ENCODE peak calls at places on chromosome 22, in ten cellular contexts. T is body of pancreas, J is DND-41, S is A549, X is sigmoid colon, E is astrocyte, Z is Peyer's patch, F is uterus, M is cardiac muscle cell, Q is brain microvascular endothelial cell. P is an unnamed sample.

GRCh38 chr22:27433585-27434190 is 367.9 kb downstream of the MN1 start:
- DNase-seq in T (peak), J (no peak), S (no peak), X (no peak), E (peak), Z (no peak), F (no peak), M (no peak), Q (no peak), P (no peak)

GRCh38 chr22:46238541-46238940 is 11.6 kb downstream of the CDPF1 start:
- DNase-seq in T (no peak), J (no peak), S (no peak), X (no peak), E (no peak), Z (no peak), F (no peak), M (no peak), Q (no peak), P (no peak)

GRCh38 chr22:49948958-49949913 is 11.3 kb upstream of the PIM3 start:
- DNase-seq in T (peak), J (no peak), S (peak), X (no peak), E (no peak), Z (peak), F (no peak), M (no peak), Q (no peak), P (no peak)

GRCh38 chr22:41290262-41291221 is 4.6 kb upstream of the RANGAP1 start:
- DNase-seq in T (peak), J (no peak), S (peak), X (no peak), E (peak), Z (no peak), F (no peak), M (peak), Q (peak), P (no peak)

GRCh38 chr22:48939441-48940265 is 888.0 kb downstream of the BRD1 start:
- DNase-seq in T (no peak), J (no peak), S (no peak), X (peak), E (no peak), Z (no peak), F (no peak), M (no peak), Q (no peak), P (peak)

GRCh38 chr22:32728291-32728690 is 73.2 kb upstream of the TIMP3 start:
- DNase-seq in T (no peak), J (peak), S (no peak), X (no peak), E (no peak), Z (no peak), F (no peak), M (no peak), Q (no peak), P (no peak)

GRCh38 chr22:36306227-36306626 is 53.3 kb downstream of the APOL1 start:
- DNase-seq in T (no peak), J (no peak), S (no peak), X (no peak), E (no peak), Z (no peak), F (no peak), M (no peak), Q (no peak), P (no peak)

GRCh38 chr22:19199479-19199878 is 20.9 kb upstream of the SLC25A1 start:
- DNase-seq in T (no peak), J (no peak), S (no peak), X (peak), E (no peak), Z (no peak), F (no peak), M (no peak), Q (no peak), P (no peak)

GRCh38 chr22:32754413-32755041 is 47.0 kb upstream of the TIMP3 start:
- DNase-seq in T (no peak), J (no peak), S (peak), X (no peak), E (peak), Z (peak), F (peak), M (peak), Q (peak), P (no peak)

GRCh38 chr22:19855504-19856409 is 1.1 kb upstream of the GNB1L start:
- DNase-seq in T (peak), J (peak), S (peak), X (peak), E (peak), Z (peak), F (peak), M (peak), Q (no peak), P (no peak)

GRCh38 chr22:32852346-32853251 is 51.1 kb downstream of the TIMP3 start:
- DNase-seq in T (no peak), J (no peak), S (no peak), X (peak), E (no peak), Z (no peak), F (peak), M (peak), Q (peak), P (no peak)

DNA sequence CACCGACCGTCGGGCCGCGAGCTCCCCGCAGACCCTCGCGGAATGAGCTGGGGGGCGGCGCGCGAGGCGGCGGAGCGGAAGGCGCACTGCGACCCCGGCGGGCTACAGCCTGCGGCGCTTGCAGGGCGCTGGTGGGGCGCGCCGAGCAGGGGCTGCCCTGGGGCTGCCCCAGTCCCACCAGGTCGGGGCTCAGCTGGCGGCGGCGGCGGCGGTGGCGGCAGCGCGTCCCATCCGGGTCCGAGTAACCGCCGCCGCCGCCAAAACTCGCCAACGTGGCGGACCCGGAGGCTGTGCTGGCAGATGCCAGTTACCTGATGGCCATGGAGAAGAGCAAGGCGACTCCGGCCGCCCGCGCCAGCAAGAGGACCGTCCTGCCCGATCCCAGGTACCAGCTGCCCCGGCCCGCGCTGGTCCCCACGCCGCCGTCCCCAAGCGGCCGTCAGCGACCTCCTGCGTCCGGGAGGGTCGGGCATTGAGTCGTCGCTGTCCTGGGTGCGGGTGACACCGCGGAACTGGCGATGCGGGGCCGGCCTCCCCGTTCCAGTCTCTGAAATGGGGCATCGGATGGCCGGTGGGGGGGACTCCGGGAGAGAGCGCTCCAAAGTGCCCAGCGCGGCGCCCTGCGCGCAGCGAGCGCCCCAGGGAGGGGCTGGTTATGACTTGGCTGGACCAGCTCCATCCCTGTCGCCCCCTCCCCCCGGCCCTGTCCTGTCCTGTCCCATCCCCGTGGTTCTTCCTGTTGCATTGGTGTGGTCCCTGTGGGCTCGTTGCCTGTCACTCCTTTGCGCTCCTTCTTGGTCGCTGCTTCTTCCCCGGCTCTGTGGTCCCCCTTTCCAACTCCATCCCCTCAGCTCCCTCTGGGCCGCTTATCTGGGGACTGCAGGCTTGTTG is 63.5 kb downstream of the CRYBB2 start:
- DNase-seq in T (no peak), J (no peak), S (no peak), X (no peak), E (no peak), Z (no peak), F (no peak), M (no peak), Q (no peak), P (no peak)
- TF ChIP-seq CTCF in T (no peak), J (no peak), S (no peak), X (no peak), E (no peak), Z (no peak), F (no peak), M (no peak), Q (no peak), P (no peak)

GRCh38 chr22:30393322-30393680 is 3.5 kb upstream of the SEC14L2 start:
- DNase-seq in T (no peak), J (no peak), S (no peak), X (no peak), E (no peak), Z (no peak), F (no peak), M (no peak), Q (no peak), P (no peak)
- H3K27ac ChIP-seq in T (no peak), J (peak), S (peak), X (no peak), E (no peak), Z (no peak), F (no peak), M (no peak), Q (no peak), P (no peak)

GRCh38 chr22:25281675-25282345 is 62.4 kb downstream of the CRYBB2 start:
- DNase-seq in T (no peak), J (no peak), S (no peak), X (no peak), E (no peak), Z (no peak), F (no peak), M (no peak), Q (no peak), P (no peak)
- TF ChIP-seq CTCF in T (no peak), J (no peak), S (no peak), X (no peak), E (no peak), Z (no peak), F (no peak), M (no peak), Q (no peak), P (no peak)

GRCh38 chr22:23202812-23203451 is 22.6 kb downstream of the BCR start:
- DNase-seq in T (no peak), J (no peak), S (no peak), X (no peak), E (no peak), Z (no peak), F (no peak), M (no peak), Q (no peak), P (no peak)
- H3K27ac ChIP-seq in T (no peak), J (no peak), S (no peak), X (peak), E (no peak), Z (no peak), F (peak), M (no peak), Q (no peak), P (no peak)

GRCh38 chr22:24935771-24936483 is 10.6 kb downstream of the LHFPL7 start:
- DNase-seq in T (no peak), J (no peak), S (no peak), X (no peak), E (no peak), Z (no peak), F (no peak), M (no peak), Q (no peak), P (no peak)

GRCh38 chr22:24938741-24939341 is 7.7 kb downstream of the LHFPL7 start:
- DNase-seq in T (peak), J (peak), S (peak), X (no peak), E (no peak), Z (peak), F (no peak), M (peak), Q (no peak), P (no peak)

GRCh38 chr22:24942301-24942700 is 4.2 kb downstream of the LHFPL7 start:
- DNase-seq in T (peak), J (no peak), S (no peak), X (no peak), E (no peak), Z (no peak), F (no peak), M (no peak), Q (no peak), P (no peak)

GRCh38 chr22:24937114-24937513 is 9.4 kb downstream of the LHFPL7 start:
- DNase-seq in T (no peak), J (peak), S (peak), X (no peak), E (no peak), Z (no peak), F (no peak), M (peak), Q (peak), P (no peak)
- TF ChIP-seq CTCF in T (peak), J (peak), S (peak), X (no peak), E (peak), Z (no peak), F (no peak), M (peak), Q (peak), P (no peak)

GRCh38 chr22:44330188-44330726 is 17.5 kb upstream of the SHISAL1 start:
- DNase-seq in T (no peak), J (no peak), S (no peak), X (peak), E (no peak), Z (no peak), F (no peak), M (no peak), Q (no peak), P (no peak)
- H3K27ac ChIP-seq in T (no peak), J (no peak), S (no peak), X (peak), E (no peak), Z (no peak), F (peak), M (no peak), Q (no peak), P (no peak)

GRCh38 chr22:44955102-44955501 is 54.7 kb downstream of the PHF21B start:
- DNase-seq in T (no peak), J (no peak), S (no peak), X (no peak), E (no peak), Z (no peak), F (no peak), M (no peak), Q (no peak), P (no peak)

GRCh38 chr22:44956835-44957234 is 53.0 kb downstream of the PHF21B start:
- DNase-seq in T (no peak), J (no peak), S (no peak), X (no peak), E (no peak), Z (no peak), F (no peak), M (no peak), Q (no peak), P (no peak)

GRCh38 chr22:44954113-44954512 is 55.7 kb downstream of the PHF21B start:
- DNase-seq in T (no peak), J (no peak), S (no peak), X (no peak), E (no peak), Z (no peak), F (no peak), M (no peak), Q (no peak), P (no peak)

GRCh38 chr22:44952863-44953790 is 56.7 kb downstream of the PHF21B start:
- DNase-seq in T (no peak), J (no peak), S (no peak), X (no peak), E (no peak), Z (no peak), F (no peak), M (no peak), Q (no peak), P (no peak)

GRCh38 chr22:44957267-44957905 is 52.4 kb downstream of the PHF21B start:
- DNase-seq in T (no peak), J (no peak), S (no peak), X (no peak), E (no peak), Z (no peak), F (no peak), M (no peak), Q (no peak), P (no peak)
- TF ChIP-seq CTCF in T (no peak), J (peak), S (no peak), X (no peak), E (peak), Z (no peak), F (no peak), M (peak), Q (peak), P (no peak)

GRCh38 chr22:37739000-37739399 is 42.2 kb downstream of the TRIOBP start:
- DNase-seq in T (no peak), J (no peak), S (no peak), X (peak), E (no peak), Z (peak), F (peak), M (peak), Q (no peak), P (no peak)
- H3K27ac ChIP-seq in T (no peak), J (no peak), S (no peak), X (peak), E (no peak), Z (peak), F (peak), M (no peak), Q (no peak), P (no peak)

P was measured in CD4-positive, alpha-beta T cell.